ENCODE peak calls at places on chromosomes 4 and X, in nine cellular contexts. One of them, this sample, is unnamed.

GRCh38 chr4:30380404-30380998 is 339.7 kb upstream of the PCDH7 start:
- DNase-seq in kidney epithelial cell: peak; percentile 44
- DNase-seq in GM23338: peak; percentile 94
- DNase-seq in choroid plexus epithelial cell: peak; percentile 71
- DNase-seq in fibroblast of the aortic adventitia: peak; percentile 76
- DNase-seq in heart left ventricle: no peak
- DNase-seq in GM12865: peak; percentile 68
- DNase-seq in AG04450: peak; percentile 32
- DNase-seq in transverse colon: peak; percentile 28
- DNase-seq in this sample: no peak

GRCh38 chr4:153143527-153144348 is 60.5 kb upstream of the TRIM2 start:
- DNase-seq in choroid plexus epithelial cell: peak; percentile 55
- DNase-seq in GM23338: peak; percentile 48
- DNase-seq in AG04450: no peak
- DNase-seq in kidney epithelial cell: no peak
- DNase-seq in GM12865: no peak
- DNase-seq in heart left ventricle: no peak
- DNase-seq in fibroblast of the aortic adventitia: peak; percentile 75
- DNase-seq in transverse colon: peak; percentile 29
- DNase-seq in this sample: no peak

GRCh38 chr4:117375101-117375500 is 289.7 kb upstream of the TRAM1L1 start:
- DNase-seq in transverse colon: no peak
- DNase-seq in choroid plexus epithelial cell: no peak
- DNase-seq in AG04450: no peak
- DNase-seq in GM23338: no peak
- DNase-seq in kidney epithelial cell: no peak
- DNase-seq in GM12865: no peak
- DNase-seq in fibroblast of the aortic adventitia: no peak
- DNase-seq in heart left ventricle: no peak
- DNase-seq in this sample: no peak

GRCh38 chr4:61783050-61783449 is 582.9 kb downstream of the ADGRL3 start:
- DNase-seq in kidney epithelial cell: no peak
- DNase-seq in fibroblast of the aortic adventitia: no peak
- DNase-seq in GM12865: peak; percentile 9
- DNase-seq in AG04450: no peak
- DNase-seq in heart left ventricle: no peak
- DNase-seq in GM23338: no peak
- DNase-seq in choroid plexus epithelial cell: no peak
- DNase-seq in transverse colon: no peak
- DNase-seq in this sample: no peak

GRCh38 chr4:155535802-155536454 is 130.7 kb upstream of the GUCY1A1 start:
- DNase-seq in transverse colon: no peak
- DNase-seq in fibroblast of the aortic adventitia: no peak
- DNase-seq in kidney epithelial cell: no peak
- DNase-seq in heart left ventricle: no peak
- DNase-seq in AG04450: no peak
- DNase-seq in choroid plexus epithelial cell: no peak
- DNase-seq in GM23338: no peak
- DNase-seq in GM12865: no peak
- DNase-seq in this sample: no peak

GRCh38 chr4:16259531-16260246 is 33.4 kb upstream of the TAPT1 start:
- DNase-seq in heart left ventricle: no peak
- DNase-seq in GM23338: no peak
- DNase-seq in fibroblast of the aortic adventitia: peak; percentile 61
- DNase-seq in choroid plexus epithelial cell: peak; percentile 52
- DNase-seq in GM12865: no peak
- DNase-seq in AG04450: no peak
- DNase-seq in transverse colon: no peak
- DNase-seq in kidney epithelial cell: no peak
- DNase-seq in this sample: no peak

GRCh38 chrX:40474205-40474626 is 106.6 kb upstream of the ATP6AP2 start:
- DNase-seq in AG04450: no peak
- DNase-seq in transverse colon: no peak
- DNase-seq in kidney epithelial cell: peak; percentile 50
- DNase-seq in GM23338: peak; percentile 85
- DNase-seq in heart left ventricle: no peak
- DNase-seq in fibroblast of the aortic adventitia: no peak
- DNase-seq in choroid plexus epithelial cell: peak; percentile 75
- DNase-seq in GM12865: peak; percentile 10
- DNase-seq in this sample: no peak

GRCh38 chr4:100926039-100926717 is 408.4 kb upstream of the EMCN start:
- DNase-seq in fibroblast of the aortic adventitia: no peak
- DNase-seq in heart left ventricle: no peak
- DNase-seq in kidney epithelial cell: no peak
- DNase-seq in choroid plexus epithelial cell: no peak
- DNase-seq in GM12865: peak; percentile 29
- DNase-seq in GM23338: no peak
- DNase-seq in AG04450: no peak
- DNase-seq in transverse colon: no peak
- DNase-seq in this sample: no peak

GRCh38 chr4:31086771-31087330 is 366.7 kb downstream of the PCDH7 start:
- DNase-seq in GM12865: no peak
- DNase-seq in kidney epithelial cell: no peak
- DNase-seq in transverse colon: no peak
- DNase-seq in heart left ventricle: no peak
- DNase-seq in AG04450: no peak
- DNase-seq in fibroblast of the aortic adventitia: peak; percentile 37
- DNase-seq in choroid plexus epithelial cell: no peak
- DNase-seq in GM23338: no peak
- DNase-seq in this sample: no peak

GRCh38 chr4:112410364-112410763 is 105.6 kb downstream of the NEUROG2 start:
- DNase-seq in AG04450: no peak
- DNase-seq in GM23338: no peak
- DNase-seq in kidney epithelial cell: no peak
- DNase-seq in transverse colon: no peak
- DNase-seq in heart left ventricle: no peak
- DNase-seq in fibroblast of the aortic adventitia: no peak
- DNase-seq in GM12865: no peak
- DNase-seq in choroid plexus epithelial cell: no peak
- DNase-seq in this sample: no peak

GRCh38 chrX:153554519-153555167 is 37.2 kb downstream of the ATP2B3 start:
- DNase-seq in AG04450: peak; percentile 13
- DNase-seq in GM23338: peak; percentile 68
- DNase-seq in choroid plexus epithelial cell: peak; percentile 62
- DNase-seq in transverse colon: peak; percentile 69
- DNase-seq in GM12865: peak; percentile 48
- DNase-seq in heart left ventricle: peak; percentile 54
- DNase-seq in kidney epithelial cell: no peak
- DNase-seq in fibroblast of the aortic adventitia: peak; percentile 51
- DNase-seq in this sample: peak; percentile 41

GRCh38 chr4:146165840-146166239 is 9.7 kb upstream of the LSM6 start:
- DNase-seq in AG04450: peak; percentile 34
- DNase-seq in fibroblast of the aortic adventitia: peak; percentile 90
- DNase-seq in kidney epithelial cell: peak; percentile 42
- DNase-seq in choroid plexus epithelial cell: peak; percentile 83
- DNase-seq in transverse colon: no peak
- DNase-seq in GM12865: peak; percentile 41
- DNase-seq in GM23338: no peak
- DNase-seq in heart left ventricle: no peak
- DNase-seq in this sample: no peak

GRCh38 chr4:26413595-26413994 is 76.7 kb downstream of the CCKAR start:
- DNase-seq in choroid plexus epithelial cell: no peak
- DNase-seq in transverse colon: no peak
- DNase-seq in heart left ventricle: no peak
- DNase-seq in AG04450: no peak
- DNase-seq in kidney epithelial cell: no peak
- DNase-seq in fibroblast of the aortic adventitia: no peak
- DNase-seq in GM12865: no peak
- DNase-seq in GM23338: no peak
- DNase-seq in this sample: no peak
- TF ChIP-seq CTCF in choroid plexus epithelial cell: no peak
- TF ChIP-seq CTCF in transverse colon: no peak
- TF ChIP-seq CTCF in heart left ventricle: no peak
- TF ChIP-seq CTCF in AG04450: no peak
- TF ChIP-seq CTCF in kidney epithelial cell: no peak
- TF ChIP-seq CTCF in fibroblast of the aortic adventitia: no peak
- TF ChIP-seq CTCF in GM12865: no peak
- TF ChIP-seq CTCF in GM23338: no peak
- TF ChIP-seq CTCF in this sample: no peak

DNA sequence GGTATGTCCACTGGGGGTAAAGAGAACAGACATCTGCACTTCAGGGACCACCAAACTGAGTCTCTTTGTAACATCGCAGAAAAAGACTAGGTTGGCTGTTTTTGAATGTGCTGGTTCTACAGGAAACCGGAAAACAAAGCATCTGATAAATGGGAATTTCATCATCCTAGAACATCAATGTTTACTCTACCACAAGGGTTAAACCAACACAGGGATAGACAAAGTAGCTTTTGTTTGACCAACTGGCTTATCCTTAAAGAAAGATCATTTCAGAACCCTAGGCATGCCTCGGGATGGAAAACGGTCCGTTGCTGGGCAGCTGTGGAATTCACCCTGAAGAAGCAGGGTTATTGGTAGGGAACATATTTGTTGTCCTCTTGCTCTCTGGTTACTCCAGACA is 2355.5 kb upstream of the AGA start:
- DNase-seq in GM12865: no peak
- DNase-seq in choroid plexus epithelial cell: no peak
- DNase-seq in fibroblast of the aortic adventitia: no peak
- DNase-seq in transverse colon: no peak
- DNase-seq in AG04450: no peak
- DNase-seq in kidney epithelial cell: no peak
- DNase-seq in GM23338: no peak
- DNase-seq in heart left ventricle: no peak
- DNase-seq in this sample: no peak
- TF ChIP-seq CTCF in GM12865: no peak
- TF ChIP-seq CTCF in choroid plexus epithelial cell: no peak
- TF ChIP-seq CTCF in fibroblast of the aortic adventitia: no peak
- TF ChIP-seq CTCF in transverse colon: no peak
- TF ChIP-seq CTCF in AG04450: no peak
- TF ChIP-seq CTCF in kidney epithelial cell: no peak
- TF ChIP-seq CTCF in GM23338: no peak
- TF ChIP-seq CTCF in heart left ventricle: no peak
- TF ChIP-seq CTCF in this sample: no peak

DNA sequence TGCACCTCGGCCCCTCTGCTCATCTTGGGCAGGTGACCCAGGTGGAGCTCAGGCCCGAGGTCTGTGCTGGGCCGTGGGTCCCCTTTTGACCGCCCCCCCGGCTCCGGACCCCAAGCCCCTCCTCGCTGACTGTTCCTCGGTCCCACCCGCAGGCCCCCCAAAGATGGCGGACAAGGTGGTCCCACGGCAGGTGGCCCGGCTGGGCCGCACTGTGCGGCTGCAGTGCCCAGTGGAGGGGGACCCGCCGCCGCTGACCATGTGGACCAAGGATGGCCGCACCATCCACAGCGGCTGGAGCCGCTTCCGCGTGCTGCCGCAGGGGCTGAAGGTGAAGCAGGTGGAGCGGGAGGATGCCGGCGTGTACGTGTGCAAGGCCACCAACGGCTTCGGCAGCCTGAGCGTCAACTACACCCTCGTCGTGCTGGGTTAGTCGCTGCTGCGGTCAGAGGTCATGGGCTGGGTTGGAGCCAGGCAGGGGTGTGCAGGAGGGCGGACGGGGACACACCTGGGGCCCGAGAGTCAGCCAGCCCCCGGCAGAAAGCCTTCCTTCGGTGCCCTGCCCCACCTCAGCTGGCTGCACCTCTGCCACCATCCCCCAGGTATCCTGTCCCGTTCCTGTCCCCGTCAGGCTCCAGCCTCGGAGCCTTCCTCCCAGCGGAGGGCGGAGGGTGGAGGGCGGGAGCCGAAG is 10.8 kb downstream of the FGFRL1 start:
- DNase-seq in transverse colon: no peak
- DNase-seq in GM23338: no peak
- DNase-seq in heart left ventricle: no peak
- DNase-seq in fibroblast of the aortic adventitia: no peak
- DNase-seq in choroid plexus epithelial cell: no peak
- DNase-seq in GM12865: no peak
- DNase-seq in kidney epithelial cell: no peak
- DNase-seq in AG04450: no peak
- DNase-seq in this sample: no peak
- TF ChIP-seq CTCF in transverse colon: no peak
- TF ChIP-seq CTCF in GM23338: no peak
- TF ChIP-seq CTCF in heart left ventricle: no peak
- TF ChIP-seq CTCF in fibroblast of the aortic adventitia: no peak
- TF ChIP-seq CTCF in choroid plexus epithelial cell: no peak
- TF ChIP-seq CTCF in GM12865: no peak
- TF ChIP-seq CTCF in kidney epithelial cell: no peak
- TF ChIP-seq CTCF in AG04450: no peak
- TF ChIP-seq CTCF in this sample: no peak

GRCh38 chrX:41475611-41476241 is 28.6 kb downstream of the NYX start:
- DNase-seq in transverse colon: no peak
- DNase-seq in kidney epithelial cell: no peak
- DNase-seq in AG04450: no peak
- DNase-seq in choroid plexus epithelial cell: peak; percentile 23
- DNase-seq in GM23338: peak; percentile 74
- DNase-seq in heart left ventricle: no peak
- DNase-seq in fibroblast of the aortic adventitia: no peak
- DNase-seq in GM12865: no peak
- DNase-seq in this sample: no peak

GRCh38 chrX:41480508-41481260 is 33.5 kb downstream of the NYX start:
- DNase-seq in fibroblast of the aortic adventitia: no peak
- DNase-seq in transverse colon: no peak
- DNase-seq in kidney epithelial cell: no peak
- DNase-seq in heart left ventricle: no peak
- DNase-seq in AG04450: no peak
- DNase-seq in choroid plexus epithelial cell: no peak
- DNase-seq in GM23338: no peak
- DNase-seq in GM12865: no peak
- DNase-seq in this sample: no peak

GRCh38 chrX:41478397-41478911 is 31.3 kb downstream of the NYX start:
- DNase-seq in transverse colon: no peak
- DNase-seq in AG04450: no peak
- DNase-seq in choroid plexus epithelial cell: peak; percentile 13
- DNase-seq in heart left ventricle: no peak
- DNase-seq in kidney epithelial cell: no peak
- DNase-seq in fibroblast of the aortic adventitia: no peak
- DNase-seq in GM23338: peak; percentile 8
- DNase-seq in GM12865: no peak
- DNase-seq in this sample: no peak

GRCh38 chrX:41482153-41482850 is 35.2 kb downstream of the NYX start:
- DNase-seq in transverse colon: no peak
- DNase-seq in kidney epithelial cell: no peak
- DNase-seq in AG04450: no peak
- DNase-seq in GM12865: no peak
- DNase-seq in fibroblast of the aortic adventitia: peak; percentile 23
- DNase-seq in GM23338: no peak
- DNase-seq in choroid plexus epithelial cell: no peak
- DNase-seq in heart left ventricle: no peak
- DNase-seq in this sample: no peak

DNA sequence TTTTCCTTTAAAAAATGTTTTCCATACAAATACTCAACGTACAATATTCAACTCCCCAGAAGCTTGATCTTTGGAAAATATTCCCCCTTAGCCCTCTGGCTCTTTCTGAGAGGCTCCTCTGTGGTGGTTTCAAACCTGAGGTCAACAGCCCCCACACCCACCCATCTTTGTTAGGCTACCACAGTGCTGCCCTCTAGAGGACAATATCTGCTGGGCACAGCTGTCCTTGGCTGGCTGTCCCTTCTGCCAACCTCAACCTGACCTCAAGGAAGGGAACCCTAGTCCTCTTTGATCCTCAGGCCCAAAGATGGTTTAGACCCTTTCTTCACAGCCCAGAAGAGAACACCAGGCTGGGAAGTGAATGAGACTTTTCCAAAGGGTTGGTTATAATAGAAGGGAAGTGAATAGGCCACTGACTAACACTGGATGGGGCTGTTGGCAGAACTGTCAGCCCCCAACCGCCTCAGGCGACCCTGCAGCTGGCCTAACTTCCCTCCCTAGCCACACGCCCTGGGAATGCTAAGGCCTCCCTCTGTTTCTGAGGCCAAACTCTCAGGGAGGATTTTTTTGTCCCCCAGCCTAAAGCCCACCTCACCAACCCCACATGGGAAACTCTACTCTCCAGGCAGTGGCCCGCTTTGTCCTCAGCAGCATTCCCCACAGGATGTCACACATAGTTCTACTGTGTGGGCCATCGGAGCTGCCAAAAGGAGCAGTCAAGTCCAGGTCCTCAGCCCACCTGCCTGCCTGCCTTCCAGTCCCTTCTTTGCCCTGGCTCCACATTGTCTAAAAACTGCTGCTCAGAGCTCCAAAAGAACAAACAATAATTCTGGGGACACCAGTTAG is 34.3 kb downstream of the NYX start:
- DNase-seq in choroid plexus epithelial cell: no peak
- DNase-seq in transverse colon: no peak
- DNase-seq in GM23338: peak; percentile 67
- DNase-seq in fibroblast of the aortic adventitia: peak; percentile 5
- DNase-seq in heart left ventricle: no peak
- DNase-seq in kidney epithelial cell: no peak
- DNase-seq in GM12865: peak; percentile 49
- DNase-seq in AG04450: no peak
- DNase-seq in this sample: no peak
- TF ChIP-seq CTCF in choroid plexus epithelial cell: peak; percentile 56
- TF ChIP-seq CTCF in transverse colon: no peak
- TF ChIP-seq CTCF in GM23338: peak; percentile 68
- TF ChIP-seq CTCF in fibroblast of the aortic adventitia: peak; percentile 41
- TF ChIP-seq CTCF in heart left ventricle: peak; percentile 35
- TF ChIP-seq CTCF in kidney epithelial cell: peak; percentile 9
- TF ChIP-seq CTCF in GM12865: peak; percentile 48
- TF ChIP-seq CTCF in AG04450: peak; percentile 28
- TF ChIP-seq CTCF in this sample: no peak